ENCODE peak calls at places on chromosomes 7 and 10, in five cellular contexts. J, R, K, P and T are unnamed samples.
A peak's percentile ranks its signal among the peaks of the same experiment; 100 is the strongest.

GRCh38 chr7:28298870-28299484 is 113.3 kb upstream of the CREB5 start:
- DNase-seq in R (peak; percentile 59), J (no peak), K (peak; percentile 81), P (peak; percentile 77), T (no peak)

GRCh38 chr7:98224701-98225181 is 13.5 kb downstream of the BHLHA15 start:
- DNase-seq in K (no peak), P (no peak), J (no peak), R (no peak), T (no peak)

GRCh38 chr7:151542606-151543130 is 23.0 kb upstream of the RHEB start:
- DNase-seq in J (no peak), P (no peak), K (no peak), R (no peak), T (no peak)

GRCh38 chr7:150927954-150928340 is 50.2 kb downstream of the KCNH2 start:
- DNase-seq in K (no peak), P (no peak), J (no peak), R (no peak), T (no peak)

GRCh38 chr7:140005754-140006503 is 56.8 kb downstream of the PARP12 start:
- DNase-seq in R (peak; percentile 84), K (peak; percentile 68), P (no peak), J (no peak), T (no peak)

GRCh38 chr7:140618291-140618690 is 22.3 kb downstream of the DENND2A start:
- DNase-seq in R (no peak), P (no peak), J (no peak), K (no peak), T (no peak)

GRCh38 chr10:3126741-3127342 is 45.7 kb downstream of the PITRM1 start:
- DNase-seq in K (peak; percentile 42), P (no peak), R (no peak), J (no peak), T (peak; percentile 23)

GRCh38 chr7:43879477-43879876 is 10.2 kb upstream of the MRPS24 start:
- DNase-seq in P (no peak), K (no peak), R (no peak), J (peak; percentile 81), T (no peak)

GRCh38 chr7:120961638-120962173 is 11.1 kb downstream of the ING3 start:
- DNase-seq in P (no peak), J (no peak), K (no peak), R (no peak), T (no peak)

GRCh38 chr10:43077421-43078171 is 727 bp downstream of the RET start:
- DNase-seq in J (no peak), R (peak; percentile 69), P (peak; percentile 59), K (peak; percentile 54), T (no peak)

GRCh38 chr10:97321807-97322195 is 2.7 kb downstream of the FRAT1 start:
- DNase-seq in J (no peak), P (no peak), R (no peak), K (peak; percentile 27), T (no peak)

GRCh38 chr7:151775547-151776443 is 101.1 kb downstream of the PRKAG2 start:
- DNase-seq in J (no peak), R (no peak), P (no peak), K (no peak), T (no peak)

GRCh38 chr10:122649903-122650302 is 49.7 kb downstream of the C10orf120 start:
- DNase-seq in K (no peak), R (no peak), P (no peak), J (no peak), T (no peak)

GRCh38 chr10:30553625-30554442 is 75.7 kb downstream of the LYZL2 start:
- DNase-seq in R (peak; percentile 55), J (no peak), K (peak; percentile 30), P (no peak), T (no peak)

GRCh38 chr7:44320794-44321371 is 4.5 kb downstream of the CAMK2B start:
- DNase-seq in K (no peak), J (no peak), P (peak; percentile 85), R (peak; percentile 39), T (no peak)

GRCh38 chr7:38858281-38858884 is 50.6 kb downstream of the VPS41 start:
- DNase-seq in K (no peak), P (no peak), R (no peak), J (peak; percentile 39), T (no peak)

GRCh38 chr10:65497837-65498236 is 1428.0 kb upstream of the LRRTM3 start:
- DNase-seq in R (no peak), K (no peak), P (no peak), J (no peak), T (no peak)

GRCh38 chr10:86300399-86300925 is 66.1 kb downstream of the GRID1 start:
- DNase-seq in P (no peak), R (no peak), J (no peak), K (no peak), T (no peak)

GRCh38 chr7:77444123-77444522 is 28.0 kb upstream of the GSAP start:
- DNase-seq in P (no peak), R (no peak), K (peak; percentile 23), J (peak; percentile 53), T (no peak)

GRCh38 chr7:12864470-12865046 is 177.1 kb downstream of the ARL4A start:
- DNase-seq in K (no peak), R (no peak), P (no peak), J (no peak), T (no peak)

GRCh38 chr7:22843681-22844309 is 21.1 kb upstream of the TOMM7 start:
- DNase-seq in J (no peak), R (no peak), K (peak; percentile 56), P (no peak), T (no peak)
- H3K4me3 ChIP-seq in J (no peak overlapping the region), R (no peak overlapping the region), K (no peak overlapping the region), P (no peak overlapping the region), T (no peak overlapping the region)

GRCh38 chr10:72779874-72780273 is 87.9 kb downstream of the MCU start:
- DNase-seq in R (no peak), K (no peak), J (no peak), P (no peak), T (no peak)

GRCh38 chr10:72783290-72783689 is 91.3 kb downstream of the MCU start:
- DNase-seq in R (no peak), P (no peak), J (no peak), K (no peak), T (no peak)

GRCh38 chr10:72785422-72785818 is 93.5 kb downstream of the MCU start:
- DNase-seq in K (no peak), R (no peak), P (no peak), J (no peak), T (no peak)

GRCh38 chr10:72790216-72790990 is 98.5 kb downstream of the MCU start:
- DNase-seq in R (no peak), K (no peak), J (no peak), P (no peak), T (no peak)

DNA sequence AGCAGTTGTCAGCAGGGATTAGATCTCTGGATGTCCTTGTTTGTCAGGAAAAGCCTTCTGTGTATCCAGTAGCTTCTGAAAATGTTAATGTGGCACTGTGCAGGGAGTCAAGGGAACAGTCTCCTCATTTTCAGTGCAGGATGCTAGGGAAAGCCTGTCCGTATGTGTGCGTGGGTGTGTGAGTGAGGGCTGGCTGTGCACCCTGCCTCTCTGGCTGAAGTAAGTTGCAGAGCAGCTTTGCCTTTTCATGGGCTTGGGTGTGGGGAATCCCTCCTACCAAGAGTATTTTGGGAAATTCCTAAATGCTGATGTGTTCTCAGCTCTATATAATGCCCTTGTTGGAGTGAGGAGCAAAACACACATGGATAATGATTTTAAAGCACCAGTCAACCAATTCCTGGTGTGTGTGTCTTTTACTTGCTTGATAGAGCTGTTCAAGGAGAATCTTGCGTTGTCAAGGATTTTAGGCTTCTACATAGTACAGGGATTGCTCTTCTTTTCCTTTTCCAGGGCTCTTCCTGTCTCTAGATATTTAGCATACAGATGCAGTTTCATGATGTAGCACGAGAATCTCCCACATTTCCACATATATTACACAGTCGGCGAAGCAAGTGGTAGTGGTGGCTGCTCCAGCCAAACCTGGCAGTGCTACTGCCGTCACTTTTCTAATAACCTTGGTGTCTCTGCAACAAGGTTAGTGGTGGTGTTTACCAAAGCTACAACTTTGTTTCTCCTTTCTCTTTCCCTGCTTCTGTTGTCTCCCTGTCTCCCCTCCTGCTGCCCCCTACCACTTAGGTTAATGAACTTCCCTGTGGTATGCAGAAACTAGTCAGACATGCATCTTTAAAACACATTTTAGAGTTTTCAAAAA is 92.8 kb downstream of the MCU start:
- DNase-seq in P (no peak), K (peak; percentile 77), J (peak; percentile 91), R (no peak), T (peak; percentile 28)
- H3K4me2 ChIP-seq in P (peak overlapping the region; percentile 56), K (peak overlapping the region; percentile 33), J (peak overlapping the region; percentile 78), R (peak overlapping the region; percentile 55), T (peak overlapping the region; percentile 67)

GRCh38 chr10:126454045-126454751 is 65.9 kb upstream of the ADAM12 start:
- DNase-seq in J (no peak), K (no peak), R (no peak), P (no peak), T (no peak)

GRCh38 chr10:126456632-126457031 is 68.4 kb upstream of the ADAM12 start:
- DNase-seq in R (no peak), P (no peak), J (no peak), K (no peak), T (no peak)

GRCh38 chr10:126458453-126458852 is 70.2 kb upstream of the ADAM12 start:
- DNase-seq in P (no peak), J (peak; percentile 39), K (no peak), R (peak; percentile 17), T (no peak)

GRCh38 chr10:126455766-126456425 is 67.6 kb upstream of the ADAM12 start:
- DNase-seq in K (no peak), P (no peak), R (peak; percentile 32), J (no peak), T (no peak)

DNA sequence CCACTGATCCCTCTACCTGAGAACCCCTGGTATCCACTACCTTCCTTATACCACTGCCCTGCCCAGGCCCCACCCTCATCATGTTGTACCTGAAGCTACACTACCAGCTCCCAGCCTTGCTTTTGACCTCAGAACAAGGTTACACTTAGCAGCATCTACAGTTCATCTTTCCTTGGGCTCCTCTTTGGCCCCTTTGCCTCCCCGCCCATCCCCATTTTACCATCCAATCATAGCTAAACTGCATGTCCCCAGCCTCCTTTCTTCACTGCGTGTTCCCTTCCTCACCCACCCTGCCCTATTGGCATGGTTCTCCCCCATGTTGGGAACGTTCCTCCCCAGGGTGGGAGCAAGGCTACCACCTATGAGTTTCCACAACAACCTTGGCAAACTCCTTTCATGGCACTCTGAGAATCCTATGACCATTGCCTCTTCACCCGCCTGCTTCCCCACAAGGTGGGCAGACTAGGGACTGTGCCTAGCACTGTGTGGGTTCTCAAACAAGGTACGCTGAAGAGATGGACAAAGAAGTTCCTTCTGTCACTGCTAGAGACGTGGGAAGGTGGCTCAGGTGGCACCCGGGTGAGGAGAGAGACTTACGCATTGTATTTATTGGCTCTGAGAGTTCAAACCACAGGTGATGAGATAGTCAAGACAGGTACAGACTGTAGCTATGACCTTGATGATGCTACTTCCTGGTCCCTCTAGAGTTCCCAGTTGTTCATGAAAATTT is 66.9 kb upstream of the ADAM12 start:
- DNase-seq in P (no peak), R (peak; percentile 26), K (no peak), J (no peak), T (no peak)
- H3K9ac ChIP-seq in P (no peak overlapping the region), R (no peak overlapping the region), K (no peak overlapping the region), J (no peak overlapping the region), T (no peak overlapping the region)

GRCh38 chr10:59880019-59880717 is 26.2 kb downstream of the CCDC6 start:
- DNase-seq in P (no peak), J (no peak), R (no peak), K (no peak), T (no peak)

GRCh38 chr10:59879363-59879935 is 26.9 kb downstream of the CCDC6 start:
- DNase-seq in J (no peak), K (no peak), R (no peak), P (no peak), T (no peak)

GRCh38 chr10:59878915-59879314 is 27.4 kb downstream of the CCDC6 start:
- DNase-seq in R (no peak), K (no peak), J (no peak), P (no peak), T (no peak)

GRCh38 chr10:59881640-59882039 is 24.7 kb downstream of the CCDC6 start:
- DNase-seq in P (no peak), K (no peak), J (no peak), R (no peak), T (no peak)

GRCh38 chr10:59880976-59881510 is 25.3 kb downstream of the CCDC6 start:
- DNase-seq in R (no peak), P (no peak), K (no peak), J (no peak), T (no peak)
- H3K4me3 ChIP-seq in R (no peak overlapping the region), P (no peak overlapping the region), K (no peak overlapping the region), J (no peak overlapping the region), T (no peak overlapping the region)